ENCODE peak calls at places on chromosomes 3 and 15, in ten cellular contexts. One of them, this sample, is unnamed.

GRCh38 chr3:124976378-124976777 is 41.8 kb upstream of the MUC13 start:
- DNase-seq in SJSA1: no peak
- DNase-seq in HEK293T: no peak
- DNase-seq in GM23248: peak
- DNase-seq in fibroblast of lung: no peak
- DNase-seq in GOT3: no peak
- DNase-seq in ovary: no peak
- DNase-seq in upper lobe of right lung: no peak
- DNase-seq in T-helper 2 cell: no peak
- DNase-seq in stimulated activated CD8-positive, alpha-beta memory T cell treated with anti-CD3 and anti-CD28 coated beads, Interleukin-7, amount 100 ng/mL, for 48 hours: no peak
- DNase-seq in this sample: no peak

GRCh38 chr15:81480645-81481053 is 106.6 kb upstream of the TMC3 start:
- DNase-seq in SJSA1: peak
- DNase-seq in HEK293T: peak
- DNase-seq in GM23248: peak
- DNase-seq in fibroblast of lung: peak
- DNase-seq in GOT3: no peak
- DNase-seq in ovary: peak
- DNase-seq in upper lobe of right lung: no peak
- DNase-seq in T-helper 2 cell: no peak
- DNase-seq in stimulated activated CD8-positive, alpha-beta memory T cell treated with anti-CD3 and anti-CD28 coated beads, Interleukin-7, amount 100 ng/mL, for 48 hours: no peak
- DNase-seq in this sample: peak

GRCh38 chr15:40630313-40630712 is 36.3 kb downstream of the KNL1 start:
- DNase-seq in SJSA1: no peak
- DNase-seq in HEK293T: no peak
- DNase-seq in GM23248: no peak
- DNase-seq in fibroblast of lung: no peak
- DNase-seq in GOT3: no peak
- DNase-seq in ovary: no peak
- DNase-seq in upper lobe of right lung: no peak
- DNase-seq in T-helper 2 cell: no peak
- DNase-seq in stimulated activated CD8-positive, alpha-beta memory T cell treated with anti-CD3 and anti-CD28 coated beads, Interleukin-7, amount 100 ng/mL, for 48 hours: no peak
- DNase-seq in this sample: no peak

GRCh38 chr3:141845407-141846049 is 30.9 kb upstream of the ATP1B3 start:
- DNase-seq in SJSA1: no peak
- DNase-seq in HEK293T: no peak
- DNase-seq in GM23248: no peak
- DNase-seq in fibroblast of lung: no peak
- DNase-seq in GOT3: no peak
- DNase-seq in ovary: no peak
- DNase-seq in upper lobe of right lung: no peak
- DNase-seq in T-helper 2 cell: no peak
- DNase-seq in stimulated activated CD8-positive, alpha-beta memory T cell treated with anti-CD3 and anti-CD28 coated beads, Interleukin-7, amount 100 ng/mL, for 48 hours: no peak
- DNase-seq in this sample: no peak

GRCh38 chr15:88066758-88067157 is 189.8 kb downstream of the NTRK3 start:
- DNase-seq in SJSA1: no peak
- DNase-seq in HEK293T: no peak
- DNase-seq in GM23248: no peak
- DNase-seq in fibroblast of lung: no peak
- DNase-seq in GOT3: no peak
- DNase-seq in ovary: no peak
- DNase-seq in upper lobe of right lung: no peak
- DNase-seq in T-helper 2 cell: no peak
- DNase-seq in stimulated activated CD8-positive, alpha-beta memory T cell treated with anti-CD3 and anti-CD28 coated beads, Interleukin-7, amount 100 ng/mL, for 48 hours: no peak
- DNase-seq in this sample: no peak

GRCh38 chr15:58880320-58880719 is 53.2 kb downstream of the SLTM start:
- DNase-seq in SJSA1: no peak
- DNase-seq in HEK293T: no peak
- DNase-seq in GM23248: no peak
- DNase-seq in fibroblast of lung: no peak
- DNase-seq in GOT3: no peak
- DNase-seq in ovary: no peak
- DNase-seq in upper lobe of right lung: no peak
- DNase-seq in T-helper 2 cell: no peak
- DNase-seq in stimulated activated CD8-positive, alpha-beta memory T cell treated with anti-CD3 and anti-CD28 coated beads, Interleukin-7, amount 100 ng/mL, for 48 hours: no peak
- DNase-seq in this sample: no peak

GRCh38 chr3:177284383-177284881 is 87.2 kb upstream of the TBL1XR1 start:
- DNase-seq in SJSA1: peak
- DNase-seq in HEK293T: peak
- DNase-seq in GM23248: peak
- DNase-seq in fibroblast of lung: peak
- DNase-seq in GOT3: no peak
- DNase-seq in ovary: peak
- DNase-seq in upper lobe of right lung: peak
- DNase-seq in T-helper 2 cell: no peak
- DNase-seq in stimulated activated CD8-positive, alpha-beta memory T cell treated with anti-CD3 and anti-CD28 coated beads, Interleukin-7, amount 100 ng/mL, for 48 hours: no peak
- DNase-seq in this sample: peak

GRCh38 chr3:45567730-45568172 is 26.8 kb upstream of the LIMD1 start:
- DNase-seq in SJSA1: no peak
- DNase-seq in HEK293T: no peak
- DNase-seq in GM23248: no peak
- DNase-seq in fibroblast of lung: no peak
- DNase-seq in GOT3: no peak
- DNase-seq in ovary: no peak
- DNase-seq in upper lobe of right lung: no peak
- DNase-seq in T-helper 2 cell: no peak
- DNase-seq in stimulated activated CD8-positive, alpha-beta memory T cell treated with anti-CD3 and anti-CD28 coated beads, Interleukin-7, amount 100 ng/mL, for 48 hours: no peak
- DNase-seq in this sample: no peak

GRCh38 chr15:31389576-31389975 is 62.9 kb downstream of the KLF13 start:
- DNase-seq in SJSA1: no peak
- DNase-seq in HEK293T: no peak
- DNase-seq in GM23248: no peak
- DNase-seq in fibroblast of lung: no peak
- DNase-seq in GOT3: no peak
- DNase-seq in ovary: no peak
- DNase-seq in upper lobe of right lung: no peak
- DNase-seq in T-helper 2 cell: no peak
- DNase-seq in stimulated activated CD8-positive, alpha-beta memory T cell treated with anti-CD3 and anti-CD28 coated beads, Interleukin-7, amount 100 ng/mL, for 48 hours: no peak
- DNase-seq in this sample: no peak

GRCh38 chr3:104642827-104643226 is 723.9 kb upstream of the ALCAM start:
- DNase-seq in SJSA1: no peak
- DNase-seq in HEK293T: no peak
- DNase-seq in GM23248: no peak
- DNase-seq in fibroblast of lung: no peak
- DNase-seq in GOT3: no peak
- DNase-seq in ovary: no peak
- DNase-seq in upper lobe of right lung: no peak
- DNase-seq in T-helper 2 cell: no peak
- DNase-seq in stimulated activated CD8-positive, alpha-beta memory T cell treated with anti-CD3 and anti-CD28 coated beads, Interleukin-7, amount 100 ng/mL, for 48 hours: no peak
- DNase-seq in this sample: no peak

GRCh38 chr3:66378256-66378655 is 122.6 kb downstream of the LRIG1 start:
- DNase-seq in SJSA1: no peak
- DNase-seq in HEK293T: peak
- DNase-seq in GM23248: peak
- DNase-seq in fibroblast of lung: no peak
- DNase-seq in GOT3: no peak
- DNase-seq in ovary: no peak
- DNase-seq in upper lobe of right lung: no peak
- DNase-seq in T-helper 2 cell: peak
- DNase-seq in stimulated activated CD8-positive, alpha-beta memory T cell treated with anti-CD3 and anti-CD28 coated beads, Interleukin-7, amount 100 ng/mL, for 48 hours: no peak
- DNase-seq in this sample: peak

GRCh38 chr3:8987673-8988655 is 24.7 kb upstream of the RAD18 start:
- DNase-seq in SJSA1: peak
- DNase-seq in HEK293T: peak
- DNase-seq in GM23248: peak
- DNase-seq in fibroblast of lung: peak
- DNase-seq in GOT3: no peak
- DNase-seq in ovary: peak
- DNase-seq in upper lobe of right lung: peak
- DNase-seq in T-helper 2 cell: peak
- DNase-seq in stimulated activated CD8-positive, alpha-beta memory T cell treated with anti-CD3 and anti-CD28 coated beads, Interleukin-7, amount 100 ng/mL, for 48 hours: peak
- DNase-seq in this sample: peak

GRCh38 chr3:103195201-103195600 is 760.4 kb downstream of the ZPLD1 start:
- DNase-seq in SJSA1: no peak
- DNase-seq in HEK293T: no peak
- DNase-seq in GM23248: no peak
- DNase-seq in fibroblast of lung: peak
- DNase-seq in GOT3: no peak
- DNase-seq in ovary: no peak
- DNase-seq in upper lobe of right lung: no peak
- DNase-seq in T-helper 2 cell: no peak
- DNase-seq in stimulated activated CD8-positive, alpha-beta memory T cell treated with anti-CD3 and anti-CD28 coated beads, Interleukin-7, amount 100 ng/mL, for 48 hours: no peak
- DNase-seq in this sample: no peak

GRCh38 chr15:74385442-74386132 is 18.1 kb upstream of the CYP11A1 start:
- DNase-seq in SJSA1: no peak
- DNase-seq in HEK293T: no peak
- DNase-seq in GM23248: no peak
- DNase-seq in fibroblast of lung: no peak
- DNase-seq in GOT3: no peak
- DNase-seq in ovary: no peak
- DNase-seq in upper lobe of right lung: no peak
- DNase-seq in T-helper 2 cell: no peak
- DNase-seq in stimulated activated CD8-positive, alpha-beta memory T cell treated with anti-CD3 and anti-CD28 coated beads, Interleukin-7, amount 100 ng/mL, for 48 hours: no peak
- DNase-seq in this sample: no peak

GRCh38 chr15:41558400-41559238 is at the start of gene TYRO3:
- DNase-seq in SJSA1: no peak
- DNase-seq in HEK293T: peak
- DNase-seq in GM23248: peak
- DNase-seq in fibroblast of lung: peak
- DNase-seq in GOT3: no peak
- DNase-seq in ovary: peak
- DNase-seq in upper lobe of right lung: peak
- DNase-seq in T-helper 2 cell: peak
- DNase-seq in stimulated activated CD8-positive, alpha-beta memory T cell treated with anti-CD3 and anti-CD28 coated beads, Interleukin-7, amount 100 ng/mL, for 48 hours: peak
- DNase-seq in this sample: no peak

GRCh38 chr15:70111203-70112017 is 13.7 kb upstream of the TLE3 start:
- DNase-seq in SJSA1: peak
- DNase-seq in HEK293T: peak
- DNase-seq in GM23248: peak
- DNase-seq in fibroblast of lung: peak
- DNase-seq in GOT3: no peak
- DNase-seq in ovary: peak
- DNase-seq in upper lobe of right lung: no peak
- DNase-seq in T-helper 2 cell: no peak
- DNase-seq in stimulated activated CD8-positive, alpha-beta memory T cell treated with anti-CD3 and anti-CD28 coated beads, Interleukin-7, amount 100 ng/mL, for 48 hours: no peak
- DNase-seq in this sample: peak

GRCh38 chr3:183768114-183768513 is 57.3 kb downstream of the MAP6D1 start:
- DNase-seq in SJSA1: no peak
- DNase-seq in HEK293T: no peak
- DNase-seq in GM23248: no peak
- DNase-seq in fibroblast of lung: no peak
- DNase-seq in GOT3: no peak
- DNase-seq in ovary: no peak
- DNase-seq in upper lobe of right lung: peak
- DNase-seq in T-helper 2 cell: no peak
- DNase-seq in stimulated activated CD8-positive, alpha-beta memory T cell treated with anti-CD3 and anti-CD28 coated beads, Interleukin-7, amount 100 ng/mL, for 48 hours: no peak
- DNase-seq in this sample: no peak

GRCh38 chr15:101060576-101061551 is 141.7 kb downstream of the LRRK1 start:
- DNase-seq in SJSA1: no peak
- DNase-seq in HEK293T: no peak
- DNase-seq in GM23248: no peak
- DNase-seq in fibroblast of lung: no peak
- DNase-seq in GOT3: no peak
- DNase-seq in ovary: no peak
- DNase-seq in upper lobe of right lung: peak
- DNase-seq in T-helper 2 cell: no peak
- DNase-seq in stimulated activated CD8-positive, alpha-beta memory T cell treated with anti-CD3 and anti-CD28 coated beads, Interleukin-7, amount 100 ng/mL, for 48 hours: no peak
- DNase-seq in this sample: no peak

GRCh38 chr3:192831111-192831644 is 86.5 kb downstream of the MB21D2 start:
- DNase-seq in SJSA1: peak
- DNase-seq in HEK293T: no peak
- DNase-seq in GM23248: peak
- DNase-seq in fibroblast of lung: peak
- DNase-seq in GOT3: no peak
- DNase-seq in ovary: no peak
- DNase-seq in upper lobe of right lung: no peak
- DNase-seq in T-helper 2 cell: peak
- DNase-seq in stimulated activated CD8-positive, alpha-beta memory T cell treated with anti-CD3 and anti-CD28 coated beads, Interleukin-7, amount 100 ng/mL, for 48 hours: no peak
- DNase-seq in this sample: no peak

GRCh38 chr3:63625161-63625560 is 27.3 kb upstream of the SNTN start:
- DNase-seq in SJSA1: peak
- DNase-seq in HEK293T: no peak
- DNase-seq in GM23248: peak
- DNase-seq in fibroblast of lung: peak
- DNase-seq in GOT3: no peak
- DNase-seq in ovary: no peak
- DNase-seq in upper lobe of right lung: no peak
- DNase-seq in T-helper 2 cell: no peak
- DNase-seq in stimulated activated CD8-positive, alpha-beta memory T cell treated with anti-CD3 and anti-CD28 coated beads, Interleukin-7, amount 100 ng/mL, for 48 hours: no peak
- DNase-seq in this sample: no peak

GRCh38 chr3:25041871-25042584 is 386.0 kb upstream of the RARB start:
- DNase-seq in SJSA1: no peak
- DNase-seq in HEK293T: no peak
- DNase-seq in GM23248: no peak
- DNase-seq in fibroblast of lung: no peak
- DNase-seq in GOT3: no peak
- DNase-seq in ovary: no peak
- DNase-seq in upper lobe of right lung: no peak
- DNase-seq in T-helper 2 cell: no peak
- DNase-seq in stimulated activated CD8-positive, alpha-beta memory T cell treated with anti-CD3 and anti-CD28 coated beads, Interleukin-7, amount 100 ng/mL, for 48 hours: no peak
- DNase-seq in this sample: no peak

GRCh38 chr15:63985221-63986184 is 60.8 kb downstream of the DAPK2 start:
- DNase-seq in SJSA1: no peak
- DNase-seq in HEK293T: no peak
- DNase-seq in GM23248: peak
- DNase-seq in fibroblast of lung: no peak
- DNase-seq in GOT3: no peak
- DNase-seq in ovary: peak
- DNase-seq in upper lobe of right lung: peak
- DNase-seq in T-helper 2 cell: no peak
- DNase-seq in stimulated activated CD8-positive, alpha-beta memory T cell treated with anti-CD3 and anti-CD28 coated beads, Interleukin-7, amount 100 ng/mL, for 48 hours: no peak
- DNase-seq in this sample: no peak

GRCh38 chr3:17742837-17743659 is 617 bp upstream of the TBC1D5 start:
- DNase-seq in SJSA1: no peak
- DNase-seq in HEK293T: peak
- DNase-seq in GM23248: no peak
- DNase-seq in fibroblast of lung: no peak
- DNase-seq in GOT3: no peak
- DNase-seq in ovary: no peak
- DNase-seq in upper lobe of right lung: no peak
- DNase-seq in T-helper 2 cell: no peak
- DNase-seq in stimulated activated CD8-positive, alpha-beta memory T cell treated with anti-CD3 and anti-CD28 coated beads, Interleukin-7, amount 100 ng/mL, for 48 hours: no peak
- DNase-seq in this sample: no peak

GRCh38 chr3:27431116-27431515 is 53.1 kb downstream of the SLC4A7 start:
- DNase-seq in SJSA1: peak
- DNase-seq in HEK293T: no peak
- DNase-seq in GM23248: peak
- DNase-seq in fibroblast of lung: peak
- DNase-seq in GOT3: no peak
- DNase-seq in ovary: no peak
- DNase-seq in upper lobe of right lung: no peak
- DNase-seq in T-helper 2 cell: no peak
- DNase-seq in stimulated activated CD8-positive, alpha-beta memory T cell treated with anti-CD3 and anti-CD28 coated beads, Interleukin-7, amount 100 ng/mL, for 48 hours: no peak
- DNase-seq in this sample: peak

GRCh38 chr15:42736793-42737528 is at the start of gene CDAN1:
- DNase-seq in SJSA1: peak
- DNase-seq in HEK293T: peak
- DNase-seq in GM23248: peak
- DNase-seq in fibroblast of lung: peak
- DNase-seq in GOT3: peak
- DNase-seq in ovary: peak
- DNase-seq in upper lobe of right lung: peak
- DNase-seq in T-helper 2 cell: peak
- DNase-seq in stimulated activated CD8-positive, alpha-beta memory T cell treated with anti-CD3 and anti-CD28 coated beads, Interleukin-7, amount 100 ng/mL, for 48 hours: peak
- DNase-seq in this sample: peak

GRCh38 chr3:9884555-9885165 is 4.6 kb upstream of the CIDEC start:
- DNase-seq in SJSA1: peak
- DNase-seq in HEK293T: no peak
- DNase-seq in GM23248: peak
- DNase-seq in fibroblast of lung: peak
- DNase-seq in GOT3: no peak
- DNase-seq in ovary: no peak
- DNase-seq in upper lobe of right lung: no peak
- DNase-seq in T-helper 2 cell: no peak
- DNase-seq in stimulated activated CD8-positive, alpha-beta memory T cell treated with anti-CD3 and anti-CD28 coated beads, Interleukin-7, amount 100 ng/mL, for 48 hours: no peak
- DNase-seq in this sample: peak

GRCh38 chr3:46378426-46378942 is 7.7 kb downstream of the CCR5 start:
- DNase-seq in SJSA1: no peak
- DNase-seq in HEK293T: peak
- DNase-seq in GM23248: peak
- DNase-seq in fibroblast of lung: peak
- DNase-seq in GOT3: no peak
- DNase-seq in ovary: peak
- DNase-seq in upper lobe of right lung: peak
- DNase-seq in T-helper 2 cell: peak
- DNase-seq in stimulated activated CD8-positive, alpha-beta memory T cell treated with anti-CD3 and anti-CD28 coated beads, Interleukin-7, amount 100 ng/mL, for 48 hours: peak
- DNase-seq in this sample: peak

This sample was measured in HCT116.